ENCODE peak calls at places on chromosomes 1 and 21, in five cellular contexts. G, B, H, I and K are unnamed samples.

GRCh38 chr1:198088360-198089071 is 68.3 kb upstream of the NEK7 start:
- DNase-seq in G (peak; percentile 33), B (peak; percentile 75), H (peak; percentile 92), I (peak; percentile 88), K (no peak)

GRCh38 chr1:175145899-175146298 is 46.7 kb downstream of the KIAA0040 start:
- DNase-seq in G (no peak), B (no peak), H (no peak), I (no peak), K (no peak)

GRCh38 chr1:12452262-12452661 is 165.7 kb downstream of the DHRS3 start:
- DNase-seq in G (no peak), B (no peak), H (no peak), I (no peak), K (no peak)

GRCh38 chr1:55611123-55611522 is 396.0 kb upstream of the USP24 start:
- DNase-seq in G (no peak), B (no peak), H (no peak), I (no peak), K (no peak)

GRCh38 chr21:44049182-44049581 is 37.1 kb downstream of the TRAPPC10 start:
- DNase-seq in G (no peak), B (no peak), H (no peak), I (no peak), K (no peak)

GRCh38 chr1:111201275-111202090 is 1.0 kb upstream of the DENND2D start:
- DNase-seq in G (no peak), B (no peak), H (no peak), I (no peak), K (no peak)

GRCh38 chr1:228283043-228283371 is 75.2 kb downstream of the OBSCN start:
- DNase-seq in G (no peak), B (no peak), H (no peak), I (no peak), K (no peak)

GRCh38 chr21:25396135-25396711 is 211.1 kb downstream of the MRPL39 start:
- DNase-seq in G (no peak), B (no peak), H (no peak), I (no peak), K (no peak)

GRCh38 chr1:40612345-40612831 is 53.1 kb downstream of the RIMS3 start:
- DNase-seq in G (peak; percentile 74), B (peak; percentile 52), H (peak; percentile 49), I (peak; percentile 29), K (no peak)

GRCh38 chr1:220251272-220251671 is 21.0 kb downstream of the RAB3GAP2 start:
- DNase-seq in G (no peak), B (no peak), H (no peak), I (no peak), K (no peak)

DNA sequence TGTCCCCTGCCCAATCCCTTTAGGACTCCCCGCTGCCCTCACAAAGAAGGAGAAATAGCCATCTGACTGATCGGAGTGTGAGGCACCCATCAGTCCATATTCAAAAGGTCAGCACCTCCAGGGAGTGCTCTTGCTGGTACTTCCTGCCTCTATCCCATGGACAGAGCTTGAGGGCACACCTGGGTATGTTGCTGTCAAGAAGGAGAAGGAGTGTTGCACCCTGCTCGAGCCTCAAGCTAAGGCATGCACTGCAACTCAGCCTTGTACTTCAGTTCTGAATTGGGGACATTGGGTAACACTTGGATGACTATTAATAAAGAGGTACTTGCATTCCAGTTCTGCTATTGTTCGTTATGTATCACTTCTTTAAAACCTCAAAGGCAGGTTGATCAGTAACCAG is 190.3 kb upstream of the ZC3H12A start:
- DNase-seq in G (no peak), B (no peak), H (no peak), I (no peak), K (no peak)
- H4K20me1 ChIP-seq in G (no peaks in the 10 kb centered on the region), B (no peaks in the 10 kb centered on the region), H (no peaks in the 10 kb centered on the region), I (no peaks in the 10 kb centered on the region), K (no peaks in the 10 kb centered on the region)

GRCh38 chr1:23521588-23521987 is 9.4 kb downstream of the E2F2 start:
- DNase-seq in G (no peak), B (no peak), H (no peak), I (no peak), K (no peak)

GRCh38 chr1:23515905-23516304 is 15.1 kb downstream of the E2F2 start:
- DNase-seq in G (no peak), B (no peak), H (no peak), I (no peak), K (no peak)

GRCh38 chr1:23522244-23523013 is 8.6 kb downstream of the E2F2 start:
- DNase-seq in G (no peak), B (peak; percentile 16), H (no peak), I (no peak), K (no peak)

GRCh38 chr1:23514121-23514679 is 16.8 kb downstream of the E2F2 start:
- DNase-seq in G (no peak), B (no peak), H (no peak), I (no peak), K (no peak)

GRCh38 chr1:23517581-23517980 is 13.5 kb downstream of the E2F2 start:
- DNase-seq in G (no peak), B (no peak), H (no peak), I (no peak), K (no peak)
- H4K20me1 ChIP-seq in G (no peaks in the 10 kb centered on the region), B (no peaks in the 10 kb centered on the region), H (no peaks in the 10 kb centered on the region), I (no peaks in the 10 kb centered on the region), K (no peaks in the 10 kb centered on the region)

GRCh38 chr1:24918995-24919605 is 11.0 kb downstream of the RUNX3 start:
- DNase-seq in G (no peak), B (no peak), H (no peak), I (no peak), K (no peak)
- H4K20me1 ChIP-seq in G (no peaks in the 10 kb centered on the region), B (no peaks in the 10 kb centered on the region), H (no peaks in the 10 kb centered on the region), I (no peaks in the 10 kb centered on the region), K (no peaks in the 10 kb centered on the region)

GRCh38 chr1:230145953-230146476 is 79.0 kb downstream of the GALNT2 start:
- DNase-seq in G (no peak), B (no peak), H (no peak), I (no peak), K (no peak)

GRCh38 chr1:230148194-230148581 is 81.2 kb downstream of the GALNT2 start:
- DNase-seq in G (no peak), B (no peak), H (no peak), I (no peak), K (no peak)

GRCh38 chr1:230147253-230148193 is 80.5 kb downstream of the GALNT2 start:
- DNase-seq in G (no peak), B (no peak), H (no peak), I (no peak), K (no peak)

GRCh38 chr1:230145505-230145899 is 78.5 kb downstream of the GALNT2 start:
- DNase-seq in G (no peak), B (no peak), H (no peak), I (no peak), K (no peak)

DNA sequence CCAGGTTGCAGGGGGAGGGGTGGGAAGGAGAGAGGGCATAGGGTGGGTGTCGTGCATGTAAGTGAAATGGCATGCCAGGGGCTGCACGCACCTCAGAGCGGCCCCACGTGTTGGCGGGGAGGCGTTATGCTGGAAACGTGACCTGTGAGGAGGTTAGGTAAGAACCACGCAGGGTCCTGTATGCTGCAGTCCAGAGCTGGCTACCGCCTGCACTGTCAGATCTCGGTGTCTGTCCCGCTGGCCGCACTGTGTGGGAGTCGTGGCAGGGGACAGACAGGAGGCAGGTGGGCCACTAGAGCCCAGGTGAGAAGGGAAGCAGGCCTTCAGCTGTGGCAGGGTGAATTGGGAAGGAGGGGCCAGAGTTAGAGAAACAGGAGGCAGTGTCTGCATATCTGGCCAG is 79.7 kb downstream of the GALNT2 start:
- DNase-seq in G (no peak), B (no peak), H (no peak), I (no peak), K (no peak)
- H4K20me1 ChIP-seq in G (peaks cover 100% of the 10 kb centered on the region), B (peaks cover 69% of the 10 kb centered on the region), H (no peaks in the 10 kb centered on the region), I (peaks cover 95% of the 10 kb centered on the region), K (no peaks in the 10 kb centered on the region)

DNA sequence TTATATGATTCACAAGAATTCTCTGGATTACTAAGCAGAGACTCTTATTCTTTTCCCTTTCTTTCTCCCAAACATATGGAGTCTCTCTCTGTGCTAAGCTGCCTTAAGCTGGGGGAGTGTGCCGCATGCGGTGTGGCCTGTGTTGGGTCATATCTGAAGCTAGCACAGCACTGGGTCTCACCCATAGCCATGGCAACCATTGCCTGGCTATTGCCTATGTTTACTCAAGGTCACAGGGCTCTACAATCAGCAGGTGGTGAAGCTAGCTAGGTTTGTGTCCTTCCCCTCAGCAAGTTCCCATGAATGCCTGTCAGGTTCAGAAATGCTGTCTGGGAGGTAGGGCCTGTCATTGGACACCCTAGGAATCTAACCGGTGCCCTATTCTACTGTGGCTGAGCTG is 73.6 kb upstream of the ZRANB2 start:
- DNase-seq in G (no peak), B (no peak), H (no peak), I (no peak), K (no peak)
- H4K20me1 ChIP-seq in G (no peaks in the 10 kb centered on the region), B (no peaks in the 10 kb centered on the region), H (no peaks in the 10 kb centered on the region), I (no peaks in the 10 kb centered on the region), K (no peaks in the 10 kb centered on the region)

GRCh38 chr1:77950873-77951272 is 28.0 kb downstream of the FUBP1 start:
- DNase-seq in G (no peak), B (no peak), H (no peak), I (no peak), K (no peak)
- H4K20me1 ChIP-seq in G (peaks cover 65% of the 10 kb centered on the region), B (peaks cover 12% of the 10 kb centered on the region), H (no peaks in the 10 kb centered on the region), I (peaks cover 35% of the 10 kb centered on the region), K (peaks cover 9% of the 10 kb centered on the region)

DNA sequence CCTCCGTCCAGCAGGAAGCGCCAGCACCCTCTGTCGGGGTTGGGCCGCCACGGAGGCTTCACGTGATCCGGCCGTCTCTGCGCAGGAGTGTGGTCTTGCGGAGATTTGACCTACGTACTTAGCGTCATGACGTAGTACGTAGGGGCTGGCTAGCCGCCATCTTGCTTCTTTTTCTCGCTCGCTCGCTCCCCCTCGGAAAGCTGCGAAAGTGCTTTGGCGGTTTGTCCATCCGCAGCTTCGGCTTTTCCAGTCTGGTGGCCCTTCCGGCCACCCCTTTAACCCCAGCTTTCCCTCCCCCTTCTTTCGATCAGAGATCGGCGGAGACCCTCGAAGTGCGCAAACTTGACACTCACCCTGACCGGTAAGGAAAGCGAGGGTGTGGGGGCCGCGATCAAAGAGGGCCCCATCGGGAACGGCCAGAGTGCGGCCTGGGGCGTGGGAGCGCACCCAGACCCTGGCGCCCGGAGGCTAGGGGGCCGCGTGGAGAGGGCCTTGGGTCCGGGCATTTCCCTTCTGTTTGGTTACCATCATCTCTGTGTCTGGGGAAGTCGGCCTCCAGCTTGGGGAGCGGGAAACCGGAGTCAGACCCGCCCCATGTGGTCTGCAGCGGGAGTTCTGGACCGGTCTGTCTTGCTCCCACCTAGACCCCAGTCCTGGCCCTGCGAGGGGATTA is at the start of gene PRRC2C:
- DNase-seq in G (peak; percentile 98), B (peak; percentile 98), H (peak; percentile 98), I (peak; percentile 93), K (peak; percentile 83)
- H4K20me1 ChIP-seq in G (peaks cover 47% of the 10 kb centered on the region), B (peaks cover 42% of the 10 kb centered on the region), H (peaks cover 4% of the 10 kb centered on the region), I (peaks cover 47% of the 10 kb centered on the region), K (peaks cover 25% of the 10 kb centered on the region)

DNA sequence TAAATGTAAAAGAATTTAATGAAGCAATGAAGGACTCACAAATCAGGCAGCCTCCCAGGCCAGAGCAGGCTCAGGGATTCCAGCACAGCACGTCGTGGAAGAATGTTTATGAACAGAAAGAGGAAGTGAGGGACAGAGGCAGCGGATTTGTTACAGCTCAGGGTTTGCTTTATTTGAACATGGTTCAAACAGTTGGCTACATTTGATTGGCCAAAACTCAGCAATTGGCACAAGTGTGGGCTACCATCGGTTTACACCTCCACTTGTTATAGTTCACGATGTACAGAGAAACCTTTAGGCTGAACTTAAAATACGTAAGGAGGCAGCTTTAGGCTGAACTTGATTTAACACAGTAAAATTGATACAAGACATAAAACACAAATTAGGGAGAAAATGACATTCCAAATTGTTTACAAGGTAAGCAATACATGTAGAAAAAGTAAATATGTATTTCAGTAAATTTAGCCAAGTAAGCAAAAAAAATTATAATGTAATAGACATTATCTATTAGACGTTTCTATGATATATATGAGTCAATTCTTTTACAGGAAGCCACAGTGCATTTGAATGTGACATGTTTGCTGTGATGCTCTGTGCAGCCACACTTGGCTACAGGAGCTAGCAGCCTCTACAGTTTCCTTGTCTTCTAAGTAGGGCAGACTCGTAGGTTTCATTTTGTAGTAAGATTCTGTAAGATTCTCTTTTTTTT is 126.5 kb downstream of the ADSS2 start:
- DNase-seq in G (no peak), B (peak; percentile 47), H (no peak), I (no peak), K (no peak)
- H4K20me1 ChIP-seq in G (no peaks in the 10 kb centered on the region), B (no peaks in the 10 kb centered on the region), H (no peaks in the 10 kb centered on the region), I (no peaks in the 10 kb centered on the region), K (no peaks in the 10 kb centered on the region)